ENCODE peak calls at places on chromosome 14, in ten cellular contexts. W is esophagus squamous epithelium, Y is suprapubic skin, Z is HCT116, C is uterus, A is GM12892, G is erythroblast, T is stomach, M is upper lobe of left lung, L is body of pancreas. H is an unnamed sample.

GRCh38 chr14:94394594-94395305 is 6.3 kb upstream of the SERPINA1 start:
- DNase-seq in Z (no peak), M (no peak), L (peak; percentile 73), C (no peak), G (no peak), A (no peak), T (no peak), Y (no peak), W (no peak), H (peak; percentile 59)

GRCh38 chr14:91140672-91141071 is 26.8 kb downstream of the DGLUCY start:
- DNase-seq in Y (no peak), G (no peak), T (peak; percentile 45), L (no peak), C (no peak), Z (peak; percentile 41), A (no peak), W (no peak), M (no peak), H (no peak)

GRCh38 chr14:49950275-49951250 is 57.7 kb downstream of the ARF6 start:
- DNase-seq in Y (peak; percentile 83), Z (peak; percentile 66), A (no peak), T (peak; percentile 89), L (peak; percentile 74), W (no peak), C (no peak), G (no peak), M (no peak), H (no peak)

GRCh38 chr14:54085841-54086240 is 129.2 kb upstream of the BMP4 start:
- DNase-seq in G (no peak), L (no peak), W (no peak), C (no peak), M (no peak), A (no peak), Y (no peak), Z (no peak), T (no peak), H (no peak)

GRCh38 chr14:46951103-46951502 is 299.5 kb upstream of the RPL10L start:
- DNase-seq in C (no peak), A (no peak), Y (no peak), M (no peak), T (no peak), L (no peak), Z (no peak), W (no peak), G (no peak), H (no peak)

GRCh38 chr14:52879958-52880357 is 70.9 kb downstream of the FERMT2 start:
- DNase-seq in M (no peak), Y (no peak), C (no peak), Z (no peak), G (no peak), A (no peak), T (no peak), W (no peak), L (no peak), H (no peak)

GRCh38 chr14:103084021-103084919 is at the start of gene LBHD2:
- DNase-seq in G (no peak), L (no peak), A (no peak), Y (no peak), T (no peak), C (no peak), W (no peak), M (peak; percentile 85), Z (no peak), H (no peak)

GRCh38 chr14:75811862-75812505 is 150.9 kb downstream of the TTLL5 start:
- DNase-seq in L (peak; percentile 44), Y (no peak), C (no peak), W (no peak), G (no peak), T (no peak), Z (no peak), M (no peak), A (no peak), H (no peak)

GRCh38 chr14:63905370-63905769 is 52.6 kb downstream of the SYNE2 start:
- DNase-seq in Z (no peak), C (no peak), G (no peak), L (no peak), Y (no peak), T (no peak), A (no peak), M (no peak), W (no peak), H (no peak)

GRCh38 chr14:93051600-93052546 is 63.9 kb downstream of the ITPK1 start:
- DNase-seq in L (no peak), G (no peak), Y (no peak), M (no peak), W (no peak), Z (no peak), A (no peak), C (no peak), T (no peak), H (no peak)

GRCh38 chr14:68808696-68809095 is 15.8 kb upstream of the ZFP36L1 start:
- DNase-seq in C (peak; percentile 33), T (no peak), A (no peak), W (no peak), Y (peak; percentile 69), G (no peak), M (no peak), L (no peak), Z (no peak), H (no peak)

GRCh38 chr14:67276131-67276530 is 34.9 kb downstream of the PALS1 start:
- DNase-seq in L (no peak), C (no peak), G (no peak), M (no peak), W (no peak), Z (no peak), Y (no peak), T (no peak), A (no peak), H (no peak)

GRCh38 chr14:95889236-95889979 is 12.8 kb downstream of the TUNAR start:
- DNase-seq in G (no peak), C (no peak), A (no peak), T (no peak), W (no peak), L (no peak), M (no peak), Y (no peak), Z (no peak), H (no peak)

GRCh38 chr14:21256539-21257394 is 12.5 kb downstream of the HNRNPC start:
- DNase-seq in W (no peak), M (no peak), T (no peak), L (no peak), Y (no peak), G (no peak), C (no peak), A (no peak), Z (no peak), H (no peak)
- TF ChIP-seq POLR2A in W (no peak), M (no peak), T (no peak), L (no peak), Y (no peak), G (no peak), C (no peak), A (peak; percentile 34), Z (no peak), H (no peak)

DNA sequence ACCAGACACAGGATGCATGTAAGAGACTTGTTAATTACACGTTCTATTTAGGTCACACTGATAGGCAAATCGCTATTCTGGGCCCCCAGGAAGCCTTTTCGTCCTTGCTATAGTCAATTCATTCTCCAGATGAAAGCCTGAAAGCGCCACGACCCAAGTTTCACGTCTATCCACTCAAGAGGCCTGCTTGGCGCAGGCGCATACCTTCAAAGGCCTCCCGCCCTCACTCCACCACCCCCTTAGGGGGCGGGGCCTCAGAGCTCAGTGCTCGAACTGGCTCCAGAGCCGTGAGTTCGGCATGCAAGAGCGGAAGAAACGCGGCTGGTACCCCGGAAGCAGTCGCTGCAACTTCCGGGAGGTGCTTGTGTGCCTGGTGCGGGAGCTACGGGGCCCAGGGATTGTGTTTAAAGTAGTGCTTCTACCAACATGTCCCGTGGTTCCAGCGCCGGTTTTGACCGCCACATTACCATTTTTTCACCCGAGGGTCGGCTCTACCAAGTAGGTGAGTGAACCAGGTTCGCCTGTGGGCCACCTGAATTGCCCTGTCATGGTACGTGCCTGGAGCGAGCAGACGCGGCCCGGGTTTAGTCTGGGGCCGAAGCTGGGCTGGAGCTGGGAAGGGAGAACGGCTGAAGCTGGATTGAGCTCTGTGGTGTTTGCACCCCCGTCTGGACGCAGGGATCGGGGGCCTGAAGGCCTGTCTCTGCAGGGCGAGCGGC is at the start of gene PSMA6:
- DNase-seq in C (peak; percentile 98), M (peak; percentile 91), Y (peak; percentile 98), Z (peak; percentile 98), W (peak; percentile 86), L (peak; percentile 99), A (peak; percentile 86), T (peak; percentile 99), G (peak; percentile 99), H (peak; percentile 96)
- TF ChIP-seq POLR2A in C (peak; percentile 61), M (peak; percentile 82), Y (peak; percentile 77), Z (peak; percentile 79), W (peak; percentile 33), L (peak; percentile 82), A (peak; percentile 81), T (no peak), G (peak; percentile 95), H (peak; percentile 84)

DNA sequence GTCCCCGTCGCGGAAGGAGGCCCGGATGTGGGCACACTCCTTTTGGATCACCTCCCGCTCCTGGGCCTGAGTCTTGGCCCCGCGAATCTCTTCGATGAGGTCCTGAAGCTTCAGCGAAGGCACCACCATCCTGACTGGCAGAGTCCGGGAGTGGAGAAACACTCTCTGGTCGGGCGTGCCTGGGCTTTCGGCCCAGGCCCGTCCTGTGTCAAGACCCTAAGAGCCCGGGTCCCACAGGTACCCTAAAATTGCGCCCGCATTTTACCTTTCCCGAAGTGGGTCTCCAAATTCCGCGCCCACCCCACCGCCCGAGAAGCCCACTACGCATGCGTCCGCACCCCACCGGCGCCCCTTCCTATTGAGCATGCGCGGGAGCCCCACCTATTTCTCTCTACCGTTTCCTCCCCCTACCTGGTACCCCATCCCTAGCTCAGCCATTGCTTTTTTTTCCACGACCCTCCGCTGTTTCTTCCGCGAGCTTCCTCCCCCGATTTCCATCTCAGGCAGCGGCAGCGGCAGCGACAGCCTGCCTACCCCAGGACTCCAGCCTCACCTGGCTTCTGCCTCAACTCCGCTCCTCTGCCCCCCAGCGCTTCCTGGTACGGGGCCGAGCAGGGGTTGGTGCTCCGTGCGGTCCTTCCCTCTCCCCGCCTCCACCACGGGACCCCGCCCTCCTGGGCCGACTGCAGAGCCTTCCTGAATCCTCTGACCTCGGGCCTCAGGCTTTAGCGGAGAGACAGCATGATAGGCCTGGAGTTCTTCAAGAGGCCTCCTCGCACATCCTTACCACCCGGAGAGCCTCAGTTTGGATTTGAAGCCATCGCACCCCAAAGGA is at the start of gene AP1G2:
- DNase-seq in G (peak; percentile 80), Z (peak; percentile 73), M (peak; percentile 95), Y (peak; percentile 93), A (peak; percentile 92), L (peak; percentile 93), T (peak; percentile 93), C (peak; percentile 89), W (peak; percentile 43), H (peak; percentile 55)
- TF ChIP-seq POLR2A in G (peak; percentile 67), Z (peak; percentile 84), M (no peak), Y (no peak), A (peak; percentile 87), L (peak; percentile 92), T (no peak), C (peak; percentile 61), W (peak; percentile 26), H (peak; percentile 16)

DNA sequence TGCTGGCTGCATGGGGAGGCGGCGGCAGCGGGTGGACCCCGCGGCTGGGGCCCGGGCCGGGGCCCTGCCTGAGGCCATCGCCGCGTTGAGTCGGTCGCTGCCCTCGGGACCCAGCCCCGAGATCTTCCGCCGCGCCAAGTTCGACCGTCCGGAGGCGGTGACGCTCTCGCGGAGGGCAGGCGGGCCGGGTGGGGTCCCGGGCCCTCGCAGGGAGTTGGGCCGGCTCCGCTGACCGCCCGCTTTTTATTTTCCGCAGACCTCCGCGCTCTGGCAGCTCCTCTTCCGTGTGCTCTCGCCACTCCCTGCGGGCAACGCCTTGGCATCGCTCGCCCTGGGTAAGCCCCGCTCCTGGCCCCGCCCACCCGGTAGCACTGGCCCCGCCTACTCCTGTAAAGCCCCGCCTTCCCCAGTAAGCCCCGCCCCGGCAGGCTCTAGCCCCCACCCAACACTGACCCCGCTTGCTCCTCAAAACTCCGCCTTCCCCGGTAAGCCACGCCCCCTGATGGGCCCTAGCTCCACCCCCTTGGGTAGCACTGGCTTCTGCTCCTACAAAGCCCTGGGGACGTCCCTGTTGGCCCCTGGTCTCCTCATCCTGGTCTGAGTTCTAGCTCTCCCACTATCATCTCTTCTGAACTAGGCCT is 440 bp downstream of the TEDC1 start:
- DNase-seq in W (no peak), C (peak; percentile 73), Z (peak; percentile 68), Y (no peak), L (peak; percentile 59), A (peak; percentile 88), T (peak; percentile 76), G (peak; percentile 91), M (peak; percentile 93), H (no peak)
- TF ChIP-seq POLR2A in W (no peak), C (peak; percentile 15), Z (peak; percentile 40), Y (no peak), L (peak; percentile 23), A (no peak), T (no peak), G (peak; percentile 89), M (peak; percentile 65), H (no peak)